ENCODE peak calls at places on chromosomes 16 and 17, in five cellular contexts. G is gastroesophageal sphincter; M is stimulated activated effector memory CD8-positive, alpha-beta T cell treated with anti-CD3 and anti-CD28 coated beads, Interleukin-12 subunit alpha, Interleukin-12 subunit beta, amount 100 ng/mL, for 72 hours; D is right cardiac atrium; H is central memory CD8-positive, alpha-beta T cell. W is an unnamed sample.

GRCh38 chr17:66347661-66348604 is 45.5 kb downstream of the PRKCA start:
- ATAC-seq in G (no peak), M (peak; percentile 72), D (no peak), H (no peak), W (peak; percentile 64)

GRCh38 chr17:28918295-28918694 is 15.4 kb upstream of the DHRS13 start:
- ATAC-seq in G (no peak), M (no peak), D (no peak), H (no peak), W (no peak)

GRCh38 chr17:43338886-43339516 is 59.8 kb upstream of the ARL4D start:
- ATAC-seq in G (no peak), M (no peak), D (no peak), H (no peak), W (no peak)

GRCh38 chr16:53668869-53669268 is 34.8 kb downstream of the RPGRIP1L start:
- ATAC-seq in G (no peak), M (no peak), D (no peak), H (no peak), W (no peak)

GRCh38 chr17:21453144-21453982 is 77.2 kb downstream of the KCNJ12 start:
- ATAC-seq in G (no peak), M (no peak), D (no peak), H (no peak), W (no peak)

GRCh38 chr16:28572659-28573510 is 19.2 kb downstream of the SGF29 start:
- ATAC-seq in G (peak; percentile 82), M (no peak), D (peak; percentile 92), H (no peak), W (no peak)

GRCh38 chr16:66984902-66985311 is 3.5 kb upstream of the CES4A start:
- ATAC-seq in G (no peak), M (peak; percentile 95), D (no peak), H (no peak), W (peak; percentile 88)

GRCh38 chr17:45070001-45070400 is 8.9 kb downstream of the NMT1 start:
- ATAC-seq in G (no peak), M (no peak), D (no peak), H (no peak), W (no peak)

GRCh38 chr17:67477687-67478086 is 100.6 kb downstream of the PITPNC1 start:
- ATAC-seq in G (no peak), M (peak; percentile 92), D (no peak), H (peak; percentile 41), W (peak; percentile 86)

GRCh38 chr16:67206838-67207115 is 7.8 kb downstream of the ELMO3 start:
- ATAC-seq in G (no peak), M (no peak), D (no peak), H (no peak), W (no peak)

GRCh38 chr17:29157310-29157709 is 22.9 kb downstream of the MYO18A start:
- ATAC-seq in G (no peak), M (no peak), D (no peak), H (no peak), W (no peak)

GRCh38 chr17:43337684-43338428 is 60.9 kb upstream of the ARL4D start:
- ATAC-seq in G (no peak), M (no peak), D (no peak), H (no peak), W (no peak)

GRCh38 chr16:70540994-70541393 is 17.4 kb downstream of the SF3B3 start:
- ATAC-seq in G (no peak), M (no peak), D (no peak), H (no peak), W (no peak)

GRCh38 chr17:46841561-46842379 is 9.6 kb upstream of the WNT9B start:
- ATAC-seq in G (no peak), M (peak; percentile 46), D (peak; percentile 70), H (no peak), W (peak; percentile 47)

GRCh38 chr17:70987867-70988340 is 818.6 kb downstream of the KCNJ2 start:
- ATAC-seq in G (no peak), M (no peak), D (no peak), H (no peak), W (no peak)

GRCh38 chr16:78894872-78895271 is 705.7 kb downstream of the MAF start:
- ATAC-seq in G (no peak), M (no peak), D (no peak), H (peak; percentile 37), W (peak; percentile 6)

GRCh38 chr16:18983565-18984424 is at the start of gene TMC7:
- ATAC-seq in G (peak; percentile 86), M (peak; percentile 40), D (peak; percentile 92), H (no peak), W (no peak)

GRCh38 chr16:53152321-53152720 is 97.5 kb downstream of the CHD9 start:
- ATAC-seq in G (no peak), M (peak; percentile 76), D (no peak), H (no peak), W (peak; percentile 32)

GRCh38 chr17:28745777-28746473 is 2.1 kb downstream of the TRAF4 start:
- ATAC-seq in G (no peak), M (no peak), D (no peak), H (no peak), W (no peak)

GRCh38 chr16:1002399-1003161 is 21.0 kb downstream of the SOX8 start:
- ATAC-seq in G (peak; percentile 57), M (peak; percentile 77), D (no peak), H (no peak), W (peak; percentile 88)

GRCh38 chr17:11816409-11816808 is 180.9 kb downstream of the ZNF18 start:
- ATAC-seq in G (no peak), M (no peak), D (no peak), H (no peak), W (no peak)

GRCh38 chr17:66602659-66603363 is 232.1 kb upstream of the CACNG5 start:
- ATAC-seq in G (no peak), M (no peak), D (no peak), H (no peak), W (no peak)

GRCh38 chr17:63035695-63036094 is 69.7 kb downstream of the TANC2 start:
- ATAC-seq in G (no peak), M (no peak), D (no peak), H (no peak), W (no peak)

GRCh38 chr16:57906385-57907316 is 64.3 kb downstream of the CNGB1 start:
- ATAC-seq in G (no peak), M (peak; percentile 57), D (peak; percentile 18), H (no peak), W (peak; percentile 24)

GRCh38 chr16:48157302-48157701 is 1.5 kb upstream of the ABCC12 start:
- ATAC-seq in G (no peak), M (no peak), D (no peak), H (no peak), W (no peak)

GRCh38 chr16:15778999-15779614 is 77.7 kb downstream of the MYH11 start:
- ATAC-seq in G (no peak), M (no peak), D (no peak), H (no peak), W (no peak)

GRCh38 chr16:57988929-57989328 is 11.5 kb downstream of the ZNF319 start:
- ATAC-seq in G (no peak), M (no peak), D (peak; percentile 36), H (no peak), W (no peak)

GRCh38 chr17:46099865-46100264 is 93.4 kb downstream of the KANSL1 start:
- ATAC-seq in G (no peak), M (no peak), D (no peak), H (no peak), W (no peak)

GRCh38 chr16:84867696-84868095 is 47.9 kb downstream of the CRISPLD2 start:
- ATAC-seq in G (no peak), M (no peak), D (no peak), H (no peak), W (no peak)

GRCh38 chr17:70608193-70608592 is 438.9 kb downstream of the KCNJ2 start:
- ATAC-seq in G (no peak), M (no peak), D (no peak), H (no peak), W (no peak)

GRCh38 chr16:73329363-73330306 is 281.7 kb upstream of the ZFHX3 start:
- ATAC-seq in G (no peak), M (no peak), D (no peak), H (no peak), W (no peak)

GRCh38 chr17:17121162-17121561 is 78.9 kb downstream of the MPRIP start:
- ATAC-seq in G (no peak), M (peak; percentile 22), D (no peak), H (no peak), W (no peak)

GRCh38 chr16:24775455-24775854 is 46.0 kb downstream of the TNRC6A start:
- ATAC-seq in G (peak; percentile 42), M (no peak), D (peak; percentile 47), H (no peak), W (no peak)

GRCh38 chr16:8971416-8971815 is 7.7 kb upstream of the USP7 start:
- ATAC-seq in G (no peak), M (no peak), D (no peak), H (no peak), W (no peak)